ENCODE peak calls at places on chromosomes 1 and 21, in seven cellular contexts. W is A549, M is heart left ventricle, R is uterus, J is left ventricle myocardium inferior, U is HCT116, K is Karpas-422. S is an unnamed sample. For H3K9me3 and H3K4me1, the result is how much of the 10 kb centered on the place peaks cover.

GRCh38 chr1:109187127-109187526 is 26.6 kb upstream of the SARS1 start:
- DNase-seq in U (no peak), K (no peak), W (no peak), M (no peak), R (no peak), J (no peak), S (no peak)

GRCh38 chr1:98084188-98084587 is 163.4 kb upstream of the DPYD start:
- DNase-seq in R (no peak), K (no peak), M (no peak), U (no peak), W (no peak), J (no peak), S (no peak)

GRCh38 chr1:5910666-5911065 is 81.6 kb downstream of the NPHP4 start:
- DNase-seq in R (no peak), U (no peak), J (no peak), K (no peak), W (no peak), M (no peak), S (no peak)

GRCh38 chr1:234608720-234609527 is 1.1 kb downstream of the IRF2BP2 start:
- DNase-seq in J (peak), M (peak), R (peak), W (no peak), K (peak), U (no peak), S (peak)

GRCh38 chr1:96886474-96886873 is 164.9 kb downstream of the PTBP2 start:
- DNase-seq in U (no peak), J (no peak), M (no peak), W (no peak), R (no peak), K (no peak), S (no peak)

GRCh38 chr1:66416295-66416694 is 117.7 kb upstream of the SGIP1 start:
- DNase-seq in K (no peak), R (no peak), J (no peak), W (no peak), M (no peak), U (no peak), S (no peak)

GRCh38 chr1:177589166-177589565 is 380.7 kb downstream of the SEC16B start:
- DNase-seq in R (no peak), K (no peak), W (no peak), U (no peak), J (no peak), M (no peak), S (no peak)

GRCh38 chr1:39735731-39736130 is 3.0 kb upstream of the PPIE start:
- DNase-seq in J (no peak), K (no peak), U (no peak), M (no peak), R (no peak), W (no peak), S (no peak)

GRCh38 chr1:8903908-8904650 is 25.6 kb upstream of the ENO1 start:
- DNase-seq in R (peak), W (peak), U (no peak), J (no peak), K (no peak), M (no peak), S (peak)

GRCh38 chr1:15088146-15089025 is 65.2 kb upstream of the TMEM51 start:
- DNase-seq in K (no peak), U (no peak), R (peak), M (no peak), J (no peak), W (no peak), S (no peak)

GRCh38 chr1:36014722-36015220 is 69.1 kb upstream of the TEKT2 start:
- DNase-seq in U (no peak), K (no peak), R (no peak), M (no peak), J (no peak), W (no peak), S (no peak)

GRCh38 chr1:25695066-25695990 is 78.7 kb downstream of the MAN1C1 start:
- DNase-seq in J (peak), K (no peak), U (no peak), R (peak), M (peak), W (peak), S (peak)

GRCh38 chr1:162023181-162023546 is 505 bp downstream of the OLFML2B start:
- DNase-seq in W (no peak), R (no peak), K (no peak), U (no peak), M (no peak), J (no peak), S (peak)

GRCh38 chr1:175757381-175758015 is 14.1 kb upstream of the TNR start:
- DNase-seq in W (peak), M (no peak), U (peak), K (peak), R (no peak), J (no peak), S (peak)

GRCh38 chr1:204673909-204674701 is 11.4 kb downstream of the LRRN2 start:
- DNase-seq in R (no peak), M (no peak), U (no peak), K (no peak), J (no peak), W (no peak), S (no peak)

GRCh38 chr1:61337037-61337436 is 254.7 kb downstream of the NFIA start:
- DNase-seq in U (no peak), R (no peak), J (no peak), W (no peak), K (no peak), M (no peak), S (no peak)

GRCh38 chr1:150563340-150564038 is 14.3 kb downstream of the ADAMTSL4 start:
- DNase-seq in U (no peak), M (peak), J (peak), R (peak), K (peak), W (no peak), S (peak)

GRCh38 chr1:207815913-207816312 is 64.1 kb downstream of the CD46 start:
- DNase-seq in K (no peak), W (no peak), R (no peak), U (no peak), J (no peak), M (no peak), S (no peak)

GRCh38 chr21:39094847-39095525 is 88.3 kb downstream of the PSMG1 start:
- DNase-seq in J (no peak), R (no peak), U (no peak), M (no peak), W (peak), K (no peak), S (peak)

GRCh38 chr1:232239557-232240468 is 390.1 kb downstream of the SIPA1L2 start:
- DNase-seq in U (no peak), K (no peak), J (no peak), W (no peak), R (no peak), M (no peak), S (no peak)

GRCh38 chr1:174788981-174789380 is 210.8 kb upstream of the CACYBP start:
- DNase-seq in M (no peak), W (no peak), R (no peak), K (no peak), U (no peak), J (no peak), S (no peak)

GRCh38 chr1:162536511-162536910 is 25.0 kb upstream of the UAP1 start:
- DNase-seq in J (no peak), W (no peak), K (no peak), M (no peak), R (no peak), U (no peak), S (no peak)

GRCh38 chr1:235067396-235068154 is 61.1 kb downstream of the TOMM20 start:
- DNase-seq in W (peak), J (peak), U (peak), R (peak), K (no peak), M (peak), S (peak)

GRCh38 chr1:6490181-6491075 is 1.0 kb downstream of the PLEKHG5 start:
- DNase-seq in R (peak), J (peak), U (peak), W (peak), M (peak), K (peak), S (peak)

GRCh38 chr1:118960567-118961136 is 27.5 kb downstream of the TBX15 start:
- DNase-seq in U (peak), R (no peak), J (no peak), W (peak), M (no peak), K (no peak), S (peak)

GRCh38 chr1:229139320-229139719 is 131.6 kb upstream of the RAB4A start:
- DNase-seq in W (no peak), J (no peak), U (no peak), R (no peak), K (no peak), M (no peak), S (no peak)

GRCh38 chr21:46011267-46011967 is 29.8 kb downstream of the COL6A1 start:
- DNase-seq in M (no peak), W (no peak), U (no peak), R (peak), K (no peak), J (no peak), S (peak)

GRCh38 chr1:115074839-115075534 is 14.3 kb downstream of the TSPAN2 start:
- DNase-seq in R (no peak), J (no peak), U (no peak), W (no peak), M (no peak), K (no peak), S (no peak)

GRCh38 chr1:115076384-115076906 is 12.9 kb downstream of the TSPAN2 start:
- DNase-seq in K (no peak), U (no peak), W (no peak), M (no peak), J (no peak), R (no peak), S (no peak)

GRCh38 chr1:115077286-115077983 is 11.9 kb downstream of the TSPAN2 start:
- DNase-seq in W (no peak), U (no peak), M (no peak), K (no peak), R (no peak), J (no peak), S (no peak)

GRCh38 chr1:115078708-115079107 is 10.6 kb downstream of the TSPAN2 start:
- DNase-seq in M (no peak), R (no peak), K (no peak), U (no peak), W (no peak), J (no peak), S (no peak)

GRCh38 chr1:115077984-115078330 is 11.3 kb downstream of the TSPAN2 start:
- DNase-seq in U (no peak), W (no peak), J (no peak), K (no peak), R (no peak), M (no peak), S (no peak)
- H3K9me3 ChIP-seq in U (under half), W (under half), J (under half), K (under half), R (under half), M (under half), S (under half)

DNA sequence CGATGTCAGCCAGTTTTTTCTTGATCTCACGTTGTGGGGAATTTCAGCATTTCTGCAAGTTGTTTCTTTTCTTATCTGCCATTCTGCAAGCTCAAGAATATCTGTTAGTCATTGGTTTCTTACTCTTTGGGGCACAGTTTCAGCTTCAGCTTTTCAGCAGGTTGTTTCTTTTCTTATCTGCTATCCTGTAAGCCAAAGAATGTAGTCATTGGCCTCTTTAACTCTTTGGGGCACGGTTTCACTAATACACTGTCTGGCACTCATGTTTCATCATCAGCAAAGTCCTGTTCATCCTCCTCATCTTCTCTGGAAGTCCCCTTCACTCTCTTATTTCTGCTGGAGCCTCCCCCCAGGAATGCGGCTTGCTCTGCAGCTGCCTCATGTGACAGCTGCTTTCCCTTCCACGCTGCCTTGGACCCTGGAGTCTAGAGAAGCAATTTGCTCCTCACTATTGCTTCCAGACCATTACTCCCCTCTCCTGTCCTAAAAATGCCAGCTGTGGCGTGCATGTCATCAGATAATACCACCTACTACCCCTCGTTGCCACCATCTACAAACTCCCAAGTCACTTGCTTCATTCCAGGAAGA is 67.0 kb upstream of the CACNA1E start:
- DNase-seq in M (no peak), K (no peak), U (no peak), J (no peak), R (no peak), W (no peak), S (no peak)
- H3K27ac ChIP-seq in M (no peak), K (no peak), U (no peak), J (no peak), R (no peak), W (no peak), S (no peak)

GRCh38 chr1:94600556-94600955 is 59.0 kb upstream of the F3 start:
- DNase-seq in K (no peak), R (no peak), M (no peak), J (no peak), W (no peak), U (no peak), S (no peak)
- H3K4me1 ChIP-seq in K (under half), R (under half), M (under half), J (under half), W (under half), U (half or more), S (under half)

GRCh38 chr1:113488576-113489177 is 98.4 kb downstream of the MAGI3 start:
- DNase-seq in J (no peak), W (no peak), M (no peak), R (no peak), K (peak), U (no peak), S (no peak)
- H3K9me3 ChIP-seq in J (half or more), W (under half), M (under half), R (under half), K (under half), U (under half), S (under half)

S was measured in right cardiac atrium.